ENCODE peak calls at places on chromosomes 6 and 20, in nine cellular contexts. E is activated CD4-positive, alpha-beta T cell treated with anti-CD3 and anti-CD28 coated beads, Interleukin-2, amount 50 U/mL, for 48 hours; G is activated CD8-positive, alpha-beta memory T cell treated with anti-CD3 and anti-CD28 coated beads, Interleukin-2, amount 50 U/mL, for 4 hours; R is tibial artery; X is hepatic stellate cell; B is EH; S is HEK293T; L is glomerular endothelial cell; V is T-helper 2 cell. F is an unnamed sample.

GRCh38 chr6:158219229-158219628 is 51.1 kb downstream of the GTF2H5 start:
- DNase-seq in E (no peak), G (no peak), L (no peak), S (no peak), V (no peak), B (peak), X (peak), R (no peak), F (no peak)

GRCh38 chr6:109834595-109835437 is 143.3 kb upstream of the GPR6 start:
- DNase-seq in G (no peak), S (no peak), E (no peak), R (no peak), L (no peak), V (no peak), X (no peak), B (peak), F (no peak)

GRCh38 chr6:112667427-112667826 is 320.3 kb downstream of the RFPL4B start:
- DNase-seq in G (no peak), B (no peak), E (no peak), V (no peak), R (no peak), X (no peak), S (no peak), L (no peak), F (no peak)

GRCh38 chr20:38369387-38369786 is 23.1 kb downstream of the LBP start:
- DNase-seq in L (no peak), G (no peak), X (peak), S (peak), V (no peak), R (no peak), B (peak), E (no peak), F (no peak)

GRCh38 chr20:50558483-50558925 is 48.3 kb downstream of the PTPN1 start:
- DNase-seq in V (no peak), X (peak), E (no peak), R (no peak), S (no peak), G (no peak), B (peak), L (no peak), F (no peak)

GRCh38 chr6:106253194-106253593 is 72.4 kb downstream of the ATG5 start:
- DNase-seq in G (no peak), B (peak), S (no peak), R (no peak), X (peak), V (no peak), E (no peak), L (no peak), F (no peak)

GRCh38 chr6:111813247-111814162 is 59.7 kb downstream of the FYN start:
- DNase-seq in B (peak), X (no peak), S (no peak), G (no peak), V (no peak), L (no peak), R (no peak), E (no peak), F (no peak)

GRCh38 chr6:37663016-37663810 is 34.5 kb downstream of the MDGA1 start:
- DNase-seq in B (peak), V (no peak), L (no peak), S (no peak), G (no peak), E (no peak), X (peak), R (no peak), F (no peak)

GRCh38 chr6:119587537-119587936 is 238.0 kb upstream of the MAN1A1 start:
- DNase-seq in B (peak), L (no peak), V (no peak), R (no peak), G (no peak), X (no peak), S (no peak), E (no peak), F (no peak)

GRCh38 chr6:137816133-137816579 is 50.9 kb upstream of the TNFAIP3 start:
- DNase-seq in E (no peak), L (no peak), S (no peak), R (peak), X (no peak), G (no peak), B (no peak), V (no peak), F (no peak)

GRCh38 chr20:44018684-44019637 is 104.3 kb downstream of the TOX2 start:
- DNase-seq in B (no peak), L (no peak), E (no peak), V (no peak), R (no peak), S (no peak), X (no peak), G (no peak), F (no peak)

GRCh38 chr6:161056451-161056850 is 64.9 kb downstream of the MAP3K4 start:
- DNase-seq in X (no peak), R (no peak), B (no peak), V (no peak), E (no peak), L (no peak), G (no peak), S (no peak), F (no peak)

GRCh38 chr6:53793318-53793975 is 1.4 kb upstream of the LRRC1 start:
- DNase-seq in R (peak), E (peak), X (peak), L (no peak), S (peak), G (peak), V (peak), B (peak), F (peak)

GRCh38 chr6:159633196-159633595 is 59.8 kb downstream of the SOD2 start:
- DNase-seq in X (peak), L (no peak), V (no peak), R (no peak), S (peak), G (no peak), E (no peak), B (peak), F (no peak)

GRCh38 chr6:117506180-117506835 is 23.8 kb downstream of the DCBLD1 start:
- DNase-seq in X (peak), G (no peak), E (no peak), L (no peak), B (peak), R (no peak), V (no peak), S (no peak), F (no peak)

GRCh38 chr6:136627191-136627590 is 77.0 kb upstream of the MAP7 start:
- DNase-seq in L (no peak), R (no peak), B (no peak), S (no peak), G (no peak), E (no peak), X (no peak), V (no peak), F (no peak)

GRCh38 chr20:50111120-50111828 is 1.7 kb downstream of the UBE2V1 start:
- DNase-seq in L (no peak), V (peak), X (peak), R (no peak), B (peak), E (peak), S (no peak), G (peak), F (no peak)

GRCh38 chr6:130955755-130956154 is 107.3 kb downstream of the EPB41L2 start:
- DNase-seq in L (no peak), E (no peak), V (no peak), X (no peak), R (no peak), S (peak), B (no peak), G (no peak), F (no peak)

GRCh38 chr6:151324079-151324825 is 67.1 kb downstream of the ZBTB2 start:
- DNase-seq in B (peak), V (peak), S (peak), R (peak), X (peak), G (peak), L (peak), E (peak), F (peak)